ENCODE peak calls at places on chromosomes 1 and 21, in six cellular contexts. V is HEK293T, G is type B pancreatic cell, X is retina, P is mesendoderm, I is epithelial cell of esophagus. J is an unnamed sample.

GRCh38 chr21:43190544-43191340 is 21.9 kb downstream of the CRYAA start:
- DNase-seq in I (no peak), X (no peak), V (no peak), G (peak), P (no peak), J (no peak)

GRCh38 chr1:1631793-1632420 is at the start of gene MMP23B:
- DNase-seq in V (peak), X (peak), G (no peak), P (peak), I (no peak), J (no peak)

GRCh38 chr1:91537281-91538069 is 36.8 kb downstream of the CDC7 start:
- DNase-seq in I (peak), X (no peak), P (peak), V (no peak), G (no peak), J (no peak)

GRCh38 chr1:223482766-223483165 is 89.6 kb downstream of the CCDC185 start:
- DNase-seq in I (peak), V (no peak), P (no peak), X (peak), G (no peak), J (no peak)

GRCh38 chr1:229254910-229255541 is 15.9 kb upstream of the RAB4A start:
- DNase-seq in X (no peak), G (no peak), I (peak), P (peak), V (no peak), J (peak)

GRCh38 chr1:215595231-215595630 is 28.1 kb downstream of the KCTD3 start:
- DNase-seq in G (no peak), V (no peak), I (peak), P (peak), X (no peak), J (no peak)

GRCh38 chr1:149936992-149937705 is 470 bp upstream of the MTMR11 start:
- DNase-seq in P (peak), X (peak), G (no peak), V (no peak), I (peak), J (peak)

GRCh38 chr1:220680085-220680687 is 10.0 kb upstream of the C1orf115 start:
- DNase-seq in V (peak), I (peak), X (peak), P (peak), G (no peak), J (peak)

GRCh38 chr1:75764057-75764655 is 21.9 kb upstream of the RABGGTB start:
- DNase-seq in P (peak), G (no peak), V (no peak), I (no peak), X (no peak), J (no peak)

GRCh38 chr1:180539103-180539502 is 19.7 kb upstream of the OVAAL start:
- DNase-seq in G (no peak), X (no peak), V (no peak), P (no peak), I (no peak), J (no peak)

GRCh38 chr1:65108025-65108692 is 39.8 kb upstream of the AK4 start:
- DNase-seq in I (no peak), P (no peak), V (no peak), G (no peak), X (no peak), J (no peak)

GRCh38 chr1:31705080-31705866 is 1.5 kb upstream of the COL16A1 start:
- DNase-seq in G (no peak), P (peak), V (peak), X (no peak), I (peak), J (peak)

GRCh38 chr1:169113613-169114119 is 7.2 kb downstream of the ATP1B1 start:
- DNase-seq in G (no peak), V (no peak), I (peak), P (peak), X (no peak), J (peak)

GRCh38 chr1:160400646-160401486 is 502 bp downstream of the VANGL2 start:
- DNase-seq in G (no peak), I (no peak), P (no peak), X (peak), V (peak), J (no peak)

GRCh38 chr1:218658899-218659298 is 313.8 kb downstream of the TGFB2 start:
- DNase-seq in P (peak), X (no peak), G (no peak), I (peak), V (no peak), J (peak)

GRCh38 chr1:236144033-236144432 is 1.7 kb downstream of the GPR137B start:
- DNase-seq in G (no peak), P (no peak), X (no peak), I (no peak), V (no peak), J (no peak)

J was measured in A549.